ENCODE peak calls at places on chromosomes 1 and 21, in nine cellular contexts. V, I, W, L, K, A, F, X and J are unnamed samples.

GRCh38 chr1:111196213-111196612 is 4.2 kb downstream of the DENND2D start:
- DNase-seq in X (no peak), F (no peak), V (no peak), K (no peak), L (no peak), A (no peak), I (no peak), W (no peak), J (no peak)

GRCh38 chr1:87194271-87194774 is 134.4 kb upstream of the LMO4 start:
- DNase-seq in X (no peak), F (no peak), K (no peak), L (no peak), I (no peak), V (no peak), W (no peak), A (no peak), J (no peak)

GRCh38 chr1:18182518-18183160 is 75.0 kb downstream of the IGSF21 start:
- DNase-seq in I (no peak), A (no peak), K (no peak), F (no peak), X (no peak), W (no peak), V (no peak), L (no peak), J (no peak)

GRCh38 chr1:168610111-168610510 is 33.7 kb downstream of the XCL1 start:
- DNase-seq in I (no peak), W (no peak), F (no peak), V (no peak), X (no peak), K (no peak), L (no peak), A (no peak), J (no peak)

GRCh38 chr1:228414511-228415211 is 2.0 kb downstream of the TRIM17 start:
- DNase-seq in I (no peak), L (no peak), K (no peak), W (no peak), A (no peak), V (no peak), F (no peak), X (no peak), J (no peak)

GRCh38 chr1:228938248-228938891 is 203.1 kb downstream of the RHOU start:
- DNase-seq in A (no peak), X (no peak), L (no peak), F (no peak), W (peak), V (no peak), K (no peak), I (no peak), J (no peak)

GRCh38 chr1:107669996-107670395 is 295.0 kb downstream of the VAV3 start:
- DNase-seq in K (peak), X (peak), V (peak), A (peak), I (no peak), F (no peak), W (peak), L (peak), J (no peak)

GRCh38 chr1:245870698-245871097 is 636.4 kb downstream of the SMYD3 start:
- DNase-seq in L (no peak), X (no peak), F (no peak), V (peak), I (no peak), W (no peak), K (no peak), A (no peak), J (no peak)

GRCh38 chr21:9767592-9768375 is 753.6 kb upstream of the TPTE start:
- DNase-seq in K (no peak), L (no peak), W (no peak), V (no peak), X (no peak), I (no peak), F (peak), A (no peak), J (no peak)

GRCh38 chr21:42243026-42243425 is 24.1 kb downstream of the ABCG1 start:
- DNase-seq in X (no peak), K (no peak), V (no peak), I (no peak), F (no peak), W (no peak), L (no peak), A (no peak), J (no peak)

GRCh38 chr1:27772581-27772931 is 463 bp upstream of the STX12 start:
- DNase-seq in I (no peak), A (no peak), V (no peak), W (no peak), X (no peak), L (no peak), K (no peak), F (no peak), J (no peak)

GRCh38 chr1:21522525-21523038 is 13.4 kb downstream of the ALPL start:
- DNase-seq in A (no peak), F (no peak), W (no peak), L (no peak), I (no peak), K (no peak), V (no peak), X (no peak), J (no peak)

GRCh38 chr1:228314658-228315483 is 91.8 kb downstream of the TRIM11 start:
- DNase-seq in K (no peak), X (no peak), V (peak), F (no peak), I (no peak), A (peak), W (no peak), L (peak), J (no peak)

GRCh38 chr1:97621955-97622354 is 298.9 kb downstream of the DPYD start:
- DNase-seq in F (no peak), W (no peak), I (no peak), A (no peak), X (no peak), K (no peak), V (peak), L (no peak), J (no peak)

GRCh38 chr1:41791667-41792484 is 126.8 kb downstream of the HIVEP3 start:
- DNase-seq in A (no peak), V (no peak), X (no peak), I (no peak), L (no peak), F (no peak), K (no peak), W (no peak), J (no peak)

GRCh38 chr1:33391669-33392068 is 39.2 kb downstream of the PHC2 start:
- DNase-seq in W (no peak), A (no peak), K (no peak), L (no peak), F (no peak), V (no peak), I (no peak), X (no peak), J (no peak)

GRCh38 chr1:183027791-183028190 is 4.6 kb downstream of the LAMC1 start:
- DNase-seq in F (no peak), W (no peak), V (peak), X (no peak), A (no peak), K (no peak), I (no peak), L (no peak), J (no peak)
- H3K4me3 ChIP-seq in F (no peak), W (no peak), V (peak), X (no peak), A (no peak), K (no peak), I (no peak), L (peak), J (no peak)

GRCh38 chr1:234603221-234604204 is 6.5 kb downstream of the IRF2BP2 start:
- DNase-seq in L (no peak), A (no peak), X (no peak), K (peak), V (peak), F (no peak), I (no peak), W (peak), J (no peak)

GRCh38 chr1:234602334-234603220 is 7.4 kb downstream of the IRF2BP2 start:
- DNase-seq in A (peak), W (peak), V (peak), I (peak), X (peak), F (no peak), K (peak), L (no peak), J (no peak)

GRCh38 chr1:234604726-234605492 is 5.1 kb downstream of the IRF2BP2 start:
- DNase-seq in V (peak), W (peak), A (no peak), X (no peak), L (no peak), I (no peak), K (peak), F (no peak), J (no peak)

GRCh38 chr1:234605493-234605982 is 4.4 kb downstream of the IRF2BP2 start:
- DNase-seq in W (no peak), I (no peak), F (no peak), L (no peak), V (no peak), X (no peak), A (no peak), K (peak), J (no peak)

DNA sequence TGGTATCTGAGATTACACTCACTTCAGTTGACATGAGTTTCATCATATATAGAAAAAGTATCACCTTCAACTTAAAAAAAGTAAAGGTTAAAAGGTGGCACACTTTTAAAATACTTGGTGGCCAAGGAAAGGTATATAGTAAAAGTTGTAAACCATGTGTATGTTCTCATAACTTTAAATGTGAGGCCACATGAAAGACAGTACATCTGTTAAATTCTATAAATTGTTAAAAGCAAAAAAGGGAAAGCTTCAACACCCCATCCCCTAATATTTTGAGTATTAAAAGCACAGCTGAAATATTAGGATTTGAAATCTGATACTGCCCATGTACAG is 5.6 kb downstream of the IRF2BP2 start:
- DNase-seq in K (no peak), F (no peak), A (no peak), W (no peak), V (no peak), L (no peak), X (no peak), I (no peak), J (no peak)
- H3K4me3 ChIP-seq in K (peak), F (peak), A (peak), W (peak), V (peak), L (peak), X (peak), I (peak), J (no peak)

GRCh38 chr1:39270368-39270767 is 65.9 kb downstream of the MACF1 start:
- DNase-seq in L (no peak), V (no peak), W (no peak), F (no peak), K (no peak), X (no peak), A (no peak), I (no peak), J (no peak)
- H3K4me3 ChIP-seq in L (no peak), V (peak), W (peak), F (no peak), K (no peak), X (no peak), A (no peak), I (no peak), J (no peak)

GRCh38 chr1:220734571-220735326 is 13.4 kb upstream of the MTARC2 start:
- DNase-seq in X (peak), F (no peak), V (peak), A (no peak), I (peak), K (peak), L (no peak), W (peak), J (no peak)
- H3K4me3 ChIP-seq in X (no peak), F (no peak), V (no peak), A (no peak), I (peak), K (no peak), L (no peak), W (no peak), J (no peak)

DNA sequence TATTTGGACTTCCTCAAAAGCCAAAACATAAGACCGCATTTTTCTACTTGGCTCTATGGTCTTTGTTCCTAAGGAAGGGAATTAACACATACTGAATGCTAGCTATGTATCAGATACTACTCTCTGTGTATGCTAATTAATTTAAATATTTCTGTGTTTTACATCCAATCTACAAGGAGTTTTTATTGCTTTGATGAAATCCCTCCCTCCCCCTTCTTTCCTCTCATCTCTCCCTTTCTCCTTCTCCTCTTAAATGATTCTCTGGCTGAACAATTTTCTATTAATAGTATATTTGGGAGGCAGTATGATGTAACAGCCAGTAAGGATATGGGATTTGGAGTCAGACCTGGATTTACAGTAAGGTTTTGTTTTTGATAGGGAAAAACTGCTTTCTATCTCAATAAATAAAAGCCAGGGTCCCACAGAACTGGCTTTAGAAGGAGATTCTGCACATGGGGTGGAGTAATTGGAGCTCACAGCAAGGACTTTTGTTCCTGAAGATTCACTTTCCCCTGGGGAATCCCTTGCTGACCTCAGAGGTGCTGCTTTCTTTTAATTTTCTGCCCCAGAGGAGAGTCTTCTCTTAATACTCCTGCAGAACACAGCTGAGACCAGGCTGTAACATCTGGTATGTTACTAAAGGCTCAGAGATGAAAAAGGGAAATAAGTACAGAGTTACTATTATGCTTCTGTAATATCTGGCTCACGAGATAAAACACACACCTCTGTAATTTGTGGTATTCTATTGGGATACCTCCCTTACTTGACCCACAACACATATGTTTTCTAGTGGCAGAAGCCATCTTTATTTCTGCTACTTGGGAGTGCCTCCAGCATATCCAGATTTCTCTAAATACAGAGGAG is 13.3 kb downstream of the EPB41 start:
- DNase-seq in W (peak), X (no peak), A (no peak), I (no peak), F (peak), V (peak), K (peak), L (no peak), J (no peak)
- H3K4me3 ChIP-seq in W (no peak), X (no peak), A (no peak), I (no peak), F (no peak), V (no peak), K (no peak), L (no peak), J (no peak)

GRCh38 chr1:58626293-58626692 is 49.2 kb upstream of the TACSTD2 start:
- DNase-seq in I (no peak), K (no peak), L (no peak), F (no peak), V (no peak), A (no peak), X (no peak), W (no peak), J (no peak)
- H3K4me3 ChIP-seq in I (no peak), K (no peak), L (no peak), F (no peak), V (no peak), A (no peak), X (no peak), W (no peak), J (no peak)